ENCODE peak calls at places on chromosomes 7 and 10, in ten cellular contexts. One of them, this sample, is unnamed.

GRCh38 chr7:133668296-133669060 is 415.6 kb downstream of the EXOC4 start:
- DNase-seq in HT1080: no peak
- DNase-seq in naive thymus-derived CD8-positive, alpha-beta T cell: no peak
- DNase-seq in GOT3: no peak
- DNase-seq in SW480: no peak
- DNase-seq in cardiac septum: no peak
- DNase-seq in HFFc6: no peak
- DNase-seq in hypothalamus: no peak
- DNase-seq in PC-3: peak
- DNase-seq in HEK293T: no peak
- DNase-seq in this sample: no peak

GRCh38 chr10:14945097-14945496 is 8.8 kb downstream of the DCLRE1C start:
- DNase-seq in HT1080: no peak
- DNase-seq in naive thymus-derived CD8-positive, alpha-beta T cell: no peak
- DNase-seq in GOT3: no peak
- DNase-seq in SW480: no peak
- DNase-seq in cardiac septum: no peak
- DNase-seq in HFFc6: no peak
- DNase-seq in hypothalamus: no peak
- DNase-seq in PC-3: peak
- DNase-seq in HEK293T: no peak
- DNase-seq in this sample: no peak

GRCh38 chr10:99551158-99551557 is 18.4 kb downstream of the NKX2-3 start:
- DNase-seq in HT1080: peak
- DNase-seq in naive thymus-derived CD8-positive, alpha-beta T cell: no peak
- DNase-seq in GOT3: no peak
- DNase-seq in SW480: peak
- DNase-seq in cardiac septum: no peak
- DNase-seq in HFFc6: peak
- DNase-seq in hypothalamus: no peak
- DNase-seq in PC-3: peak
- DNase-seq in HEK293T: peak
- DNase-seq in this sample: no peak

GRCh38 chr10:132064771-132065437 is 842 bp upstream of the JAKMIP3 start:
- DNase-seq in HT1080: no peak
- DNase-seq in naive thymus-derived CD8-positive, alpha-beta T cell: no peak
- DNase-seq in GOT3: no peak
- DNase-seq in SW480: peak
- DNase-seq in cardiac septum: peak
- DNase-seq in HFFc6: no peak
- DNase-seq in hypothalamus: no peak
- DNase-seq in PC-3: no peak
- DNase-seq in HEK293T: no peak
- DNase-seq in this sample: no peak

GRCh38 chr7:97771576-97771975 is 39.7 kb downstream of the TAC1 start:
- DNase-seq in HT1080: no peak
- DNase-seq in naive thymus-derived CD8-positive, alpha-beta T cell: no peak
- DNase-seq in GOT3: no peak
- DNase-seq in SW480: no peak
- DNase-seq in cardiac septum: no peak
- DNase-seq in HFFc6: no peak
- DNase-seq in hypothalamus: no peak
- DNase-seq in PC-3: no peak
- DNase-seq in HEK293T: no peak
- DNase-seq in this sample: no peak

GRCh38 chr10:112374724-112375541 is 1.0 kb downstream of the ACSL5 start:
- DNase-seq in HT1080: peak
- DNase-seq in naive thymus-derived CD8-positive, alpha-beta T cell: no peak
- DNase-seq in GOT3: no peak
- DNase-seq in SW480: no peak
- DNase-seq in cardiac septum: no peak
- DNase-seq in HFFc6: peak
- DNase-seq in hypothalamus: no peak
- DNase-seq in PC-3: no peak
- DNase-seq in HEK293T: no peak
- DNase-seq in this sample: no peak

GRCh38 chr7:99106869-99107268 is 37.0 kb downstream of the SMURF1 start:
- DNase-seq in HT1080: peak
- DNase-seq in naive thymus-derived CD8-positive, alpha-beta T cell: no peak
- DNase-seq in GOT3: no peak
- DNase-seq in SW480: peak
- DNase-seq in cardiac septum: no peak
- DNase-seq in HFFc6: no peak
- DNase-seq in hypothalamus: no peak
- DNase-seq in PC-3: peak
- DNase-seq in HEK293T: no peak
- DNase-seq in this sample: no peak

GRCh38 chr10:102835007-102835482 is 2.2 kb downstream of the CYP17A1 start:
- DNase-seq in HT1080: peak
- DNase-seq in naive thymus-derived CD8-positive, alpha-beta T cell: peak
- DNase-seq in GOT3: no peak
- DNase-seq in SW480: peak
- DNase-seq in cardiac septum: peak
- DNase-seq in HFFc6: peak
- DNase-seq in hypothalamus: peak
- DNase-seq in PC-3: peak
- DNase-seq in HEK293T: peak
- DNase-seq in this sample: peak

GRCh38 chr10:30835146-30835545 is 196.5 kb downstream of the ZNF438 start:
- DNase-seq in HT1080: no peak
- DNase-seq in naive thymus-derived CD8-positive, alpha-beta T cell: no peak
- DNase-seq in GOT3: no peak
- DNase-seq in SW480: no peak
- DNase-seq in cardiac septum: no peak
- DNase-seq in HFFc6: no peak
- DNase-seq in hypothalamus: no peak
- DNase-seq in PC-3: no peak
- DNase-seq in HEK293T: no peak
- DNase-seq in this sample: no peak

GRCh38 chr10:3584926-3585784 is 199.9 kb downstream of the KLF6 start:
- DNase-seq in HT1080: no peak
- DNase-seq in naive thymus-derived CD8-positive, alpha-beta T cell: no peak
- DNase-seq in GOT3: no peak
- DNase-seq in SW480: no peak
- DNase-seq in cardiac septum: no peak
- DNase-seq in HFFc6: no peak
- DNase-seq in hypothalamus: no peak
- DNase-seq in PC-3: no peak
- DNase-seq in HEK293T: no peak
- DNase-seq in this sample: no peak

GRCh38 chr7:24821045-24821853 is 64.0 kb upstream of the GSDME start:
- DNase-seq in HT1080: peak
- DNase-seq in naive thymus-derived CD8-positive, alpha-beta T cell: peak
- DNase-seq in GOT3: peak
- DNase-seq in SW480: peak
- DNase-seq in cardiac septum: peak
- DNase-seq in HFFc6: peak
- DNase-seq in hypothalamus: no peak
- DNase-seq in PC-3: peak
- DNase-seq in HEK293T: peak
- DNase-seq in this sample: peak

GRCh38 chr7:22720791-22721786 is 5.9 kb upstream of the IL6 start:
- DNase-seq in HT1080: no peak
- DNase-seq in naive thymus-derived CD8-positive, alpha-beta T cell: no peak
- DNase-seq in GOT3: no peak
- DNase-seq in SW480: no peak
- DNase-seq in cardiac septum: no peak
- DNase-seq in HFFc6: no peak
- DNase-seq in hypothalamus: no peak
- DNase-seq in PC-3: peak
- DNase-seq in HEK293T: no peak
- DNase-seq in this sample: no peak

GRCh38 chr7:6026917-6027316 is 4.3 kb upstream of the ANKRD61 start:
- DNase-seq in HT1080: no peak
- DNase-seq in naive thymus-derived CD8-positive, alpha-beta T cell: no peak
- DNase-seq in GOT3: no peak
- DNase-seq in SW480: no peak
- DNase-seq in cardiac septum: no peak
- DNase-seq in HFFc6: no peak
- DNase-seq in hypothalamus: no peak
- DNase-seq in PC-3: no peak
- DNase-seq in HEK293T: no peak
- DNase-seq in this sample: no peak

GRCh38 chr10:119493155-119493554 is 49.4 kb downstream of the RGS10 start:
- DNase-seq in HT1080: no peak
- DNase-seq in naive thymus-derived CD8-positive, alpha-beta T cell: no peak
- DNase-seq in GOT3: no peak
- DNase-seq in SW480: no peak
- DNase-seq in cardiac septum: no peak
- DNase-seq in HFFc6: no peak
- DNase-seq in hypothalamus: no peak
- DNase-seq in PC-3: no peak
- DNase-seq in HEK293T: no peak
- DNase-seq in this sample: no peak

GRCh38 chr10:104291439-104291951 is 22.5 kb downstream of the GSTO2 start:
- DNase-seq in HT1080: peak
- DNase-seq in naive thymus-derived CD8-positive, alpha-beta T cell: peak
- DNase-seq in GOT3: peak
- DNase-seq in SW480: peak
- DNase-seq in cardiac septum: peak
- DNase-seq in HFFc6: peak
- DNase-seq in hypothalamus: peak
- DNase-seq in PC-3: peak
- DNase-seq in HEK293T: peak
- DNase-seq in this sample: peak

GRCh38 chr7:118858651-118859149 is 634.2 kb downstream of the ANKRD7 start:
- DNase-seq in HT1080: no peak
- DNase-seq in naive thymus-derived CD8-positive, alpha-beta T cell: no peak
- DNase-seq in GOT3: no peak
- DNase-seq in SW480: no peak
- DNase-seq in cardiac septum: no peak
- DNase-seq in HFFc6: no peak
- DNase-seq in hypothalamus: no peak
- DNase-seq in PC-3: no peak
- DNase-seq in HEK293T: no peak
- DNase-seq in this sample: no peak